ENCODE peak calls at places on chromosomes 4 and X, in seven cellular contexts. M is HCT116, C is H1, E is HepG2, L is SK-N-SH, H is K562, X is GM12878. T is an unnamed sample.

GRCh38 chrX:153662266-153662665 is 11.3 kb downstream of the PNCK start:
- DNase-seq in H (no peak), M (peak), X (no peak), C (no peak), E (peak), L (peak), T (no peak)

GRCh38 chr4:18049446-18049845 is 27.9 kb upstream of the LCORL start:
- DNase-seq in H (no peak), E (no peak), C (no peak), M (no peak), L (no peak), X (no peak), T (no peak)

GRCh38 chr4:13173974-13174373 is 310.2 kb downstream of the RAB28 start:
- DNase-seq in E (no peak), C (no peak), X (no peak), M (no peak), L (no peak), H (no peak), T (no peak)

GRCh38 chrX:63186137-63186536 is 165.0 kb downstream of the SPIN4 start:
- DNase-seq in H (no peak), M (peak), E (no peak), L (no peak), X (no peak), C (no peak), T (no peak)

GRCh38 chr4:72631296-72631695 is 62.3 kb upstream of the ADAMTS3 start:
- DNase-seq in M (no peak), H (no peak), E (no peak), X (no peak), C (no peak), L (peak), T (no peak)

GRCh38 chr4:155441475-155441874 is 64.7 kb upstream of the MAP9 start:
- DNase-seq in M (no peak), H (no peak), L (no peak), E (no peak), X (no peak), C (no peak), T (no peak)

GRCh38 chr4:78018271-78019049 is 38.7 kb upstream of the FRAS1 start:
- DNase-seq in C (no peak), X (no peak), L (no peak), E (no peak), H (no peak), M (no peak), T (peak)

GRCh38 chr4:152456609-152457008 is 79.3 kb downstream of the FBXW7 start:
- DNase-seq in C (no peak), X (no peak), E (no peak), L (no peak), M (no peak), H (no peak), T (no peak)

GRCh38 chrX:5397409-5397808 is 831.3 kb downstream of the NLGN4X start:
- DNase-seq in E (no peak), L (no peak), C (no peak), M (no peak), H (no peak), X (no peak), T (no peak)

GRCh38 chrX:120251471-120252011 is 929 bp downstream of the ZBTB33 start:
- DNase-seq in M (no peak), H (peak), L (peak), E (peak), C (no peak), X (no peak), T (peak)

GRCh38 chr4:53932784-53933183 is 131.6 kb downstream of the CHIC2 start:
- DNase-seq in H (no peak), E (no peak), L (no peak), M (no peak), X (no peak), C (no peak), T (no peak)

GRCh38 chrX:72569786-72570185 is 2.9 kb downstream of the HDAC8 start:
- DNase-seq in H (no peak), C (no peak), X (no peak), L (no peak), E (no peak), M (no peak), T (no peak)

GRCh38 chr4:118363166-118363565 is 10.4 kb upstream of the PRSS12 start:
- DNase-seq in E (no peak), C (no peak), M (no peak), H (no peak), X (no peak), L (no peak), T (no peak)

GRCh38 chr4:7187691-7188090 is 4.6 kb upstream of the SORCS2 start:
- DNase-seq in M (no peak), H (no peak), L (no peak), C (no peak), X (no peak), E (no peak), T (no peak)

GRCh38 chr4:175970734-175971133 is 94.9 kb upstream of the WDR17 start:
- DNase-seq in X (no peak), E (no peak), H (no peak), L (no peak), M (no peak), C (no peak), T (no peak)

GRCh38 chr4:113355550-113356371 is 306.3 kb downstream of the ANK2 start:
- DNase-seq in X (peak), M (peak), H (no peak), C (no peak), E (no peak), L (no peak), T (no peak)

GRCh38 chrX:17007134-17007768 is 60.8 kb downstream of the REPS2 start:
- DNase-seq in X (no peak), H (peak), M (no peak), L (peak), C (no peak), E (peak), T (no peak)

GRCh38 chrX:110427076-110427475 is 68.4 kb downstream of the RTL9 start:
- DNase-seq in X (no peak), H (no peak), L (no peak), C (no peak), E (no peak), M (no peak), T (no peak)

GRCh38 chrX:24479924-24480722 is 15.0 kb downstream of the PDK3 start:
- DNase-seq in X (peak), H (no peak), C (no peak), L (no peak), E (no peak), M (no peak), T (peak)

GRCh38 chrX:101171883-101172400 is 47.6 kb upstream of the DRP2 start:
- DNase-seq in H (no peak), M (no peak), E (no peak), C (no peak), X (no peak), L (no peak), T (no peak)

GRCh38 chr4:112951362-112951962 is 98.0 kb upstream of the ANK2 start:
- DNase-seq in L (peak), X (no peak), E (peak), H (no peak), M (no peak), C (no peak), T (peak)

GRCh38 chr4:1154523-1155182 is 17.7 kb downstream of the SPON2 start:
- DNase-seq in L (no peak), M (no peak), E (no peak), X (no peak), H (no peak), C (no peak), T (no peak)

GRCh38 chr4:138734746-138735145 is 280.8 kb upstream of the NOCT start:
- DNase-seq in M (no peak), L (no peak), X (no peak), H (no peak), C (no peak), E (no peak), T (no peak)

GRCh38 chr4:122360754-122361153 is 18.1 kb upstream of the ADAD1 start:
- DNase-seq in H (no peak), X (no peak), C (no peak), E (no peak), M (no peak), L (no peak), T (no peak)

GRCh38 chrX:17725176-17725575 is 12.1 kb upstream of the SCML1 start:
- DNase-seq in M (no peak), C (no peak), X (no peak), H (no peak), L (no peak), E (peak), T (no peak)

GRCh38 chrX:18884916-18885315 is 99.0 kb downstream of the PHKA2 start:
- DNase-seq in E (no peak), C (no peak), H (no peak), X (no peak), M (no peak), L (no peak), T (no peak)

GRCh38 chr4:88144048-88144447 is 14.4 kb downstream of the ABCG2 start:
- DNase-seq in X (no peak), H (no peak), L (no peak), C (peak), M (no peak), E (no peak), T (no peak)

GRCh38 chrX:50081282-50081955 is 119.4 kb downstream of the AKAP4 start:
- DNase-seq in L (peak), C (no peak), M (no peak), H (no peak), X (no peak), E (peak), T (peak)

GRCh38 chr4:184310171-184310567 is 92.5 kb upstream of the ENPP6 start:
- DNase-seq in C (no peak), M (no peak), X (no peak), H (no peak), E (no peak), L (no peak), T (peak)

GRCh38 chrX:74521961-74522833 is 92.2 kb downstream of the RLIM start:
- DNase-seq in C (no peak), M (no peak), E (no peak), H (no peak), X (no peak), L (peak), T (no peak)

GRCh38 chrX:65463550-65463949 is 71.0 kb downstream of the LAS1L start:
- DNase-seq in C (peak), X (no peak), L (no peak), H (no peak), M (no peak), E (no peak), T (no peak)

GRCh38 chr4:140995058-140995457 is 138.2 kb downstream of the RNF150 start:
- DNase-seq in H (no peak), C (no peak), E (no peak), M (no peak), L (no peak), X (no peak), T (no peak)

GRCh38 chr4:142408003-142408441 is 438.1 kb downstream of the INPP4B start:
- DNase-seq in M (no peak), X (no peak), L (no peak), E (no peak), C (no peak), H (no peak), T (peak)

GRCh38 chrX:136780738-136781137 is at the start of gene ARHGEF6:
- DNase-seq in L (no peak), E (no peak), H (no peak), M (no peak), X (no peak), C (no peak), T (no peak)

GRCh38 chr4:154743683-154744340 is at the start of gene LRAT:
- DNase-seq in C (peak), M (peak), E (no peak), L (peak), H (peak), X (no peak), T (no peak)

GRCh38 chr4:170420255-170420693 is 330.5 kb upstream of the AADAT start:
- DNase-seq in E (no peak), X (peak), L (no peak), H (no peak), C (no peak), M (no peak), T (no peak)

GRCh38 chr4:159220353-159220752 is 117.5 kb downstream of the RAPGEF2 start:
- DNase-seq in C (no peak), X (no peak), L (no peak), M (no peak), H (no peak), E (no peak), T (no peak)

DNA sequence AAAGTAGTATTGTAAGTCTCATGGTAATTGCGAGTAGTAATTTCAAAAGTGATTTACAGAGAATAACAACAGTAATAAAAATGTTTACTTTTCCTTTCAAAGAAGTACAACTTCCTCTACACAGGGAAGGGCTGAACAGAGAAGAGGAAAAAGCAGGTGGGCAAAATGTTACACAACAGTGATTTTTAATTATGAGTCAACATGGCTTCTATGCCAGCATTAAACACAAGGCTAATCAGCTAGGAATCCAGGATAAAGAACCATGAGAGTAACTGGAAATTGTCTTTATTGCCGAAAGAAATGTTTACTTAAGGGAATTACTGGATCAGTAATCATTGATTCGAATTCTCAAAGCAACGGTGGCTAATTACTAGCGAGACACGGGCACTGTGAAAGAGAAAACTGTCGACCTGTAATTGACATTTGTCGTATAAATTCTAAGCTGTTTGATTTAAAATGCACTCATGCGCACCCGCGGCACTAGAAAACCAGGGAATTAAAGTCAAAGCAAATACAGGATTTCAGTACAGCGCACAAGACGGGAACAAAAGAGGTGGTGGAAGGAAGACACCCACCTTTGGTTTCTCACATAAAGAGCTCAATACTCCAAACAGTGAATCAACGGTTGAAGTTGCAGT is 15.5 kb downstream of the UTP3 start:
- DNase-seq in H (no peak), L (no peak), C (no peak), M (no peak), X (no peak), E (no peak), T (no peak)
- TF ChIP-seq JUND in H (no peak), L (no peak), C (no peak), M (no peak), X (no peak), E (no peak), T (no peak)

GRCh38 chrX:121871122-121871521 is 823.7 kb downstream of the GLUD2 start:
- DNase-seq in C (no peak), H (no peak), E (no peak), X (no peak), L (no peak), M (no peak), T (no peak)

DNA sequence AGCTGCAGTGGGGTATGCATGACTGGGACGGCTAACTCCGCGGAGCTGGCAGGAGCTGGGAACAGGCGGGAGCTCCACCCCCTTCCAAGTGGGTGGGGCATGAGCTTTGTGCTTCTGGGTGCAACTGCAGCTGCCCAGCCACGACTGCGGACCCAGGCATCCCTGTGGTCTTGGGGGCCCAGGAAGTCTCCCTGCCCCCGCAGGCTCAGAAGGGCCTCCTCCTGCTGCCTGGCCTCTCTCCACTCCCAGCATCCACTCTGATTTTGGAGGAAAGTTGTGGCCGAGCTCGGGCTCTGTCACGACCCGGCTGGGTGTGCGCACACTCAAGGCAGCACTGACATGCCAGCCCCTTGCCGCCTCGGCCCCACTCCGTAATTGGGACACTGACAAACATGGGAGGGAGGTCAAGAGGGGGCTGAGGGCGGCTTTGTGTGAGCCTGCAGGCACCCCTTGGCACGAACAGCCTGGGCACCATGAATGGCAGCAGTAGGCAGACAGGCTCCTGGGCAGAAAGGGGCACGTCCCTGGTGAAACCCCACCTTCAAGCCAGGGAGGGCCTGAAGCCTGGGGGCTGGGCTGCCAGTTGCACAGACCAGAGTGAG is 822.6 kb downstream of the GLUD2 start:
- DNase-seq in C (no peak), L (no peak), X (no peak), H (no peak), E (no peak), M (no peak), T (no peak)
- TF ChIP-seq JUND in C (no peak), L (no peak), X (no peak), H (no peak), E (no peak), M (no peak), T (no peak)

GRCh38 chr4:128288689-128289106 is 1.1 kb upstream of the PGRMC2 start:
- DNase-seq in L (no peak), E (no peak), C (no peak), X (peak), H (no peak), M (no peak), T (no peak)
- TF ChIP-seq JUND in L (no peak), E (no peak), C (no peak), X (no peak), H (no peak), M (no peak), T (no peak)

DNA sequence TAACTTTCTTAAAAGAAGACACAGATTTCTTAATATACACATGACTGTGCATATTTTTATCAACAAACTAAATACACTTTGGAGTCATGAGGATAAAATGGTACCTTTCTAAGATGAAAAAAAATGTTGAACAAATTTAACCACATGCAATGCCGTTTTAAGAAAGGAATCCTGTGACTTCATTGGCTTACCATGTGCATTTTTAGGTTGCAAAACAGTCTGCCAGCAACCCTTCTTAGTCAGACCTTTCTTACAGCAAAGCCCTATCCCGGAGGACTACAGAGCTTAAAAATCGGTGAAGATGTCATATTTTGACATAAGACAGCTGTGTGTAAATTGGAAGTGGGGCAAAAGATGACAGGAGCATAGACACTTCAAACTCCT is 51.6 kb downstream of the GASK1B start:
- DNase-seq in H (no peak), X (no peak), E (peak), C (no peak), L (no peak), M (no peak), T (no peak)
- TF ChIP-seq JUND in H (no peak), X (no peak), E (no peak), C (no peak), L (peak), M (no peak), T (no peak)

DNA sequence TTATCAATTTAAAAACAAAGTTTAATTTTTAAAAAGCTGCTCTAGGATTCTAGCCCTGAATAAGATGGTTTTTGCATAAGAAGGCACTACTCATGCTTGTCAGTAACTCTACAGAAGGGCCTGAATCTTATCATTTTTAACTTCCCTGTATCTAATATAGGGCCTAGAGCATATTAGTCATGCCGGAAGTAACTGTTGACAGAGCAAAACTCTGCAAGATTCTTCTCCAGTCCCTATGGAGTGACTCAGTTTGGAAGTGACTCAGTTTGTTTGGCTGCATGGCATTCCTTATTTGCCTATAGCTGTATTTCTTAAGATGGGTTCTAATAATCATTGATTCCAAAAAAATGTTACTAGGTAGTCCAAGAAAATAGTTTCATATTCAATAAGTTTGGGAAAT is 431.8 kb upstream of the HTR2C start:
- DNase-seq in E (peak), X (no peak), M (peak), L (no peak), H (peak), C (no peak), T (no peak)
- TF ChIP-seq JUND in E (no peak), X (no peak), M (peak), L (peak), H (peak), C (no peak), T (no peak)

GRCh38 chrX:27883468-27884092 is 75.8 kb downstream of the MAGEB10 start:
- DNase-seq in X (no peak), L (no peak), M (no peak), E (no peak), C (no peak), H (no peak), T (no peak)
- TF ChIP-seq JUND in X (no peak), L (no peak), M (no peak), E (no peak), C (no peak), H (no peak), T (no peak)

DNA sequence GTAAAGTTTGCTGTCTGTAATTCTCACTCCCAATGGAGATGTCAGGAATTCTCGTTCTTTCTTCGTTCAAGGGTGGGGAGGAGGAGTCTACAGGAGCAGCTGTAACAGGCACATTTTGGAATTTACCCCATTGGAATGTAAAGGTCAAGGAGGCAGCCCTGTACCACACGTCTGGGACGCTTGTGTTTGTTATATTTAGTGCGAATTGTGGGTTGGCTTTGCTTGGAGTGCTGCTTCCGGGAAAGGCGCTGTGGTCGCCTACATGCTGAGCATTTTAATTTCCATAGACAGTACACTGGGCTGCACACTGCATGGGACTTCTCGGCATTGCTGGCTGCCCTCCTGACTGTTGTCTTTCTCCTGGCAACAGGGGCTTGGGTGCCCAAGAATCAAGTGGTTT is 12.8 kb downstream of the GYG2 start:
- DNase-seq in L (no peak), X (no peak), C (no peak), E (no peak), H (no peak), M (no peak), T (no peak)
- TF ChIP-seq JUND in L (no peak), X (no peak), C (no peak), E (no peak), H (no peak), M (no peak), T (no peak)

T was measured in T47D.